ENCODE peak calls at places on chromosomes 11 and 22, in ten cellular contexts. R is cardiac muscle cell; Z is thoracic aorta; N is HCT116; Q is heart right ventricle; C is upper lobe of right lung; S is esophagus muscularis mucosa; I is CD4-positive, alpha-beta T cell; L is heart left ventricle; M is K562. X is an unnamed sample.

GRCh38 chr11:121415861-121416260 is 36.3 kb upstream of the SORL1 start:
- DNase-seq in I (no peak), M (no peak), N (no peak), Q (no peak), C (no peak), R (peak; percentile 34), Z (no peak), S (no peak), L (no peak), X (no peak)

GRCh38 chr22:33914131-33914530 is 6.1 kb downstream of the LARGE1 start:
- DNase-seq in R (no peak), M (no peak), L (no peak), N (no peak), S (no peak), C (no peak), I (no peak), Q (no peak), Z (no peak), X (no peak)

GRCh38 chr22:39240841-39241631 is 3.7 kb downstream of the PDGFB start:
- DNase-seq in I (peak; percentile 44), M (no peak), Q (no peak), Z (no peak), C (no peak), R (no peak), L (peak; percentile 60), N (peak; percentile 64), S (no peak), X (no peak)

GRCh38 chr22:27139935-27140493 is 482.6 kb downstream of the MIAT start:
- DNase-seq in S (no peak), M (no peak), C (no peak), L (no peak), Z (peak; percentile 33), N (no peak), R (peak; percentile 88), I (no peak), Q (no peak), X (peak; percentile 61)

GRCh38 chr22:33811686-33812085 is 108.6 kb downstream of the LARGE1 start:
- DNase-seq in R (peak; percentile 64), Q (peak; percentile 81), L (peak; percentile 79), I (no peak), M (no peak), C (no peak), N (no peak), Z (peak; percentile 13), S (peak; percentile 94), X (no peak)

GRCh38 chr11:37076866-37077265 is 478.8 kb upstream of the RAG2 start:
- DNase-seq in N (no peak), C (no peak), R (peak; percentile 20), L (no peak), Z (no peak), M (no peak), I (no peak), Q (no peak), S (no peak), X (no peak)

GRCh38 chr11:36010010-36010740 is 66.3 kb downstream of the LDLRAD3 start:
- DNase-seq in C (no peak), S (no peak), Q (no peak), N (no peak), R (peak; percentile 58), M (no peak), Z (no peak), L (no peak), I (no peak), X (no peak)

GRCh38 chr22:19868773-19869471 is 14.2 kb upstream of the GNB1L start:
- DNase-seq in M (no peak), L (no peak), C (peak; percentile 48), R (no peak), Q (no peak), N (no peak), I (no peak), Z (no peak), S (no peak), X (no peak)

GRCh38 chr22:28019360-28019759 is 100.3 kb upstream of the PITPNB start:
- DNase-seq in S (no peak), C (peak; percentile 48), Z (no peak), M (no peak), L (no peak), R (no peak), N (no peak), Q (no peak), I (no peak), X (peak; percentile 28)

GRCh38 chr22:17260950-17261349 is 41.7 kb upstream of the ADA2 start:
- DNase-seq in Q (no peak), C (no peak), Z (no peak), S (no peak), N (no peak), I (no peak), R (no peak), M (no peak), L (no peak), X (no peak)

DNA sequence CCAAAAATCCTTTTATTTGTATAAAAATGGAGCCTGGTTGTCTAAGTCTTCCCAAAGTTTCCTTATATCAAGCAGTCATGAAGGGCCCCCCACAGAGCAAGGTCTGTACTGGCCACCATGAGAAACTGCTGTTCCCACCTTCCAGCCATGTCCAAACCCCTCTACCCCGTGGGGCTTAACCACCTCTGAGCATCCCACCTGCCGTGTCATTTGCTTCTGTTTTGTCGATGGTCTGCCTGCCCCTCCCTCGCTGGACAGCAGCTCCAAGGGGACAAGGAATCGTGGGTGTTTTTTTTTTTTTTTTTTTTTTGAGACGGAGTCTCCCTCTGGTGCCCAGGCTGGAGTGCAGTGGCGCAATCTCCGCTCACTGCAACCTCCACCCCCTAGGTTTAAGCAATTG is 11.1 kb upstream of the ANO1 start:
- DNase-seq in S (peak; percentile 57), I (no peak), C (no peak), L (no peak), Q (no peak), R (no peak), M (no peak), Z (no peak), N (no peak), X (peak; percentile 52)
- H3K27me3 ChIP-seq in S (peaks cover 78% of the 10 kb centered on the region), I (peaks cover 32% of the 10 kb centered on the region), C (peaks cover 42% of the 10 kb centered on the region), L (no peaks in the 10 kb centered on the region), Q (peaks cover 46% of the 10 kb centered on the region), R (peaks cover 14% of the 10 kb centered on the region), M (peaks cover 32% of the 10 kb centered on the region), Z (no peaks in the 10 kb centered on the region), N (no peaks in the 10 kb centered on the region), X (peaks cover 37% of the 10 kb centered on the region)

GRCh38 chr11:3709977-3710376 is 38.8 kb upstream of the CHRNA10 start:
- DNase-seq in L (no peak), I (no peak), Q (no peak), C (no peak), Z (no peak), M (no peak), S (no peak), N (no peak), R (peak; percentile 20), X (no peak)
- H3K27ac ChIP-seq in L (no peak overlapping the region), I (no peak overlapping the region), Q (no peak overlapping the region), C (no peak overlapping the region), Z (no peak overlapping the region), M (no peak overlapping the region), S (no peak overlapping the region), N (no peak overlapping the region), R (peak overlapping the region; percentile 22), X (no peak overlapping the region)

DNA sequence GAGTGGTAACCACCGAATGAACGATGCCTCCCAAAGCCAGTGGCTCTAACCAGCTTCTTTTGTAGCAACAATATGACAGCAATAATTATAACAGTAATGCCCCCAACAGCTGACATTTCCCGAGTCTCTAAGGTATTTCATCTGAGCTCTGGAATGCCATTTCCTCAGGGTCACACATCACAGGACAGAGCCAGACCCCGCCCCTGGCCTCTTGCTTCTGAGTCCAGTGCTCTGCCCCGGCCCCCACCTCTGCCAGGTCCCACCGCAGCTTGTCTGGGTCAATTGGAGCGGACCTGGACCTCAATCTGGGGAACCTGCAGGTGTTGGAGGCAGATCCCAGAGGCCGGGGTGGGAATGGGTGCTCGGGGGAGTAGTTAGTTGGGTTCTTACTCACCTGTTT is 63.8 kb downstream of the IGLL1 start:
- DNase-seq in L (no peak), C (no peak), S (no peak), Z (no peak), R (no peak), I (no peak), N (no peak), Q (no peak), M (no peak), X (no peak)
- H3K27me3 ChIP-seq in L (no peaks in the 10 kb centered on the region), C (no peaks in the 10 kb centered on the region), S (no peaks in the 10 kb centered on the region), Z (no peaks in the 10 kb centered on the region), R (no peaks in the 10 kb centered on the region), I (peaks cover 22% of the 10 kb centered on the region), N (no peaks in the 10 kb centered on the region), Q (no peaks in the 10 kb centered on the region), M (no peaks in the 10 kb centered on the region), X (no peaks in the 10 kb centered on the region)

GRCh38 chr11:372809-373715 is 3.8 kb downstream of the B4GALNT4 start:
- DNase-seq in S (no peak), Z (no peak), N (no peak), Q (no peak), I (no peak), R (no peak), L (no peak), M (no peak), C (no peak), X (no peak)

GRCh38 chr11:371716-372590 is 2.7 kb downstream of the B4GALNT4 start:
- DNase-seq in Z (no peak), N (no peak), C (no peak), L (no peak), Q (no peak), I (no peak), R (no peak), M (no peak), S (no peak), X (no peak)

GRCh38 chr11:370087-370941 is 1.0 kb downstream of the B4GALNT4 start:
- DNase-seq in S (no peak), N (no peak), Z (no peak), R (no peak), L (no peak), M (peak; percentile 60), Q (no peak), C (peak; percentile 65), I (no peak), X (no peak)

GRCh38 chr11:369336-370018 is at the start of gene B4GALNT4:
- DNase-seq in S (no peak), L (no peak), M (peak; percentile 95), Z (no peak), Q (no peak), N (no peak), I (peak; percentile 37), C (no peak), R (peak; percentile 41), X (no peak)

GRCh38 chr11:371051-371450 is 1.8 kb downstream of the B4GALNT4 start:
- DNase-seq in I (no peak), C (peak; percentile 61), R (no peak), L (no peak), M (no peak), N (no peak), Z (no peak), S (no peak), Q (no peak), X (no peak)
- H3K27ac ChIP-seq in I (no peak overlapping the region), C (no peak overlapping the region), R (no peak overlapping the region), L (no peak overlapping the region), M (no peak overlapping the region), N (peak overlapping the region; percentile 4), Z (no peak overlapping the region), S (no peak overlapping the region), Q (no peak overlapping the region), X (no peak overlapping the region)